ENCODE peak calls at places on chromosomes 6 and 20, in nine cellular contexts. O is neural progenitor cell; M is T-helper 17 cell; E is tibial nerve; B is Panc1; T is mucosa of descending colon; L is AG04450; P is naive thymus-derived CD4-positive, alpha-beta T cell; G is heart left ventricle. D is an unnamed sample.

GRCh38 chr6:96836579-96837137 is 619 bp downstream of the GPR63 start:
- DNase-seq in O (peak; percentile 50), M (no peak), E (no peak), B (no peak), T (peak; percentile 22), L (no peak), P (no peak), G (peak; percentile 32), D (no peak)

GRCh38 chr6:20540683-20541082 is 6.4 kb downstream of the CDKAL1 start:
- DNase-seq in O (no peak), M (no peak), E (no peak), B (no peak), T (no peak), L (no peak), P (no peak), G (no peak), D (no peak)

GRCh38 chr20:32807706-32808105 is 12.0 kb upstream of the MAPRE1 start:
- DNase-seq in O (peak; percentile 90), M (no peak), E (no peak), B (no peak), T (no peak), L (no peak), P (no peak), G (no peak), D (no peak)

GRCh38 chr6:1911476-1911875 is 301.8 kb downstream of the FOXC1 start:
- DNase-seq in O (no peak), M (no peak), E (no peak), B (no peak), T (no peak), L (no peak), P (no peak), G (no peak), D (peak; percentile 2)

GRCh38 chr6:69366831-69367230 is 430.0 kb downstream of the LMBRD1 start:
- DNase-seq in O (no peak), M (no peak), E (no peak), B (no peak), T (no peak), L (no peak), P (no peak), G (no peak), D (no peak)

GRCh38 chr6:125974214-125974866 is 12.0 kb upstream of the TRMT11 start:
- DNase-seq in O (peak; percentile 34), M (no peak), E (no peak), B (no peak), T (no peak), L (no peak), P (peak; percentile 42), G (no peak), D (no peak)

GRCh38 chr6:26363882-26364825 is 844 bp upstream of the BTN3A2 start:
- DNase-seq in O (no peak), M (no peak), E (peak; percentile 41), B (no peak), T (peak; percentile 27), L (no peak), P (peak; percentile 51), G (no peak), D (no peak)

GRCh38 chr20:37915800-37916570 is 13.1 kb downstream of the VSTM2L start:
- DNase-seq in O (peak; percentile 56), M (no peak), E (no peak), B (no peak), T (no peak), L (no peak), P (no peak), G (no peak), D (no peak)

GRCh38 chr6:34412643-34413214 is 13.1 kb downstream of the RPS10 start:
- DNase-seq in O (no peak), M (no peak), E (no peak), B (no peak), T (no peak), L (no peak), P (no peak), G (no peak), D (no peak)

GRCh38 chr6:5053864-5054426 is 31.2 kb upstream of the PPP1R3G start:
- DNase-seq in O (no peak), M (no peak), E (no peak), B (no peak), T (no peak), L (no peak), P (no peak), G (no peak), D (no peak)
- H3K9me3 ChIP-seq in O (no peaks in the 10 kb centered on the region), M (peaks cover 9% of the 10 kb centered on the region), E (peaks cover 24% of the 10 kb centered on the region), B (peaks cover 13% of the 10 kb centered on the region), T (peaks cover 13% of the 10 kb centered on the region), L (peaks cover 6% of the 10 kb centered on the region), P (peaks cover 13% of the 10 kb centered on the region), G (peaks cover 17% of the 10 kb centered on the region), D (peaks cover 6% of the 10 kb centered on the region)

DNA sequence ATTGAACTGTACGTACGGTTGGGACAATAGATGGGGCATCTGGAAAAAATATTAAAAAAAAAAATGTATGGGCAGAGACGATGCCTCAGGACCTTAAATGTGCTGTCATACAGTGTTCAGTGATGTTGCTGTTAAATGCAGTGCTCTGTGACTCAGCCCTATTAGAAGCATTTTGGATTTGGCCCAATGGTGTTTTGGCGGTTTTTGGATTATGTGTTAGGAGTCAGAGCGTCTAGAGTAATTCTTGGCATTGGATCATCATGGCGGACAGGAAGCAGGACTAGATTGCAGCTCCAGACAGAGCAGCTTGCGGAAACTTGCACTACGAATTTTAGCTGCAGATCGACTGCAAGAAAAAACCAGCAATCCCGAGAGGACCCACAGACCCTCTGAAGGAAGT is 280.0 kb downstream of the SOX4 start:
- DNase-seq in O (no peak), M (no peak), E (peak; percentile 44), B (no peak), T (peak; percentile 43), L (peak; percentile 72), P (no peak), G (no peak), D (no peak)
- H3K9me3 ChIP-seq in O (no peaks in the 10 kb centered on the region), M (no peaks in the 10 kb centered on the region), E (no peaks in the 10 kb centered on the region), B (no peaks in the 10 kb centered on the region), T (no peaks in the 10 kb centered on the region), L (peaks cover 3% of the 10 kb centered on the region), P (no peaks in the 10 kb centered on the region), G (no peaks in the 10 kb centered on the region), D (no peaks in the 10 kb centered on the region)

GRCh38 chr6:14674458-14674857 is 556.9 kb downstream of the CD83 start:
- DNase-seq in O (no peak), M (no peak), E (no peak), B (no peak), T (no peak), L (no peak), P (no peak), G (no peak), D (no peak)

GRCh38 chr6:14671261-14671681 is 553.7 kb downstream of the CD83 start:
- DNase-seq in O (no peak), M (no peak), E (no peak), B (no peak), T (no peak), L (peak; percentile 63), P (no peak), G (no peak), D (no peak)

GRCh38 chr6:14670806-14671205 is 553.2 kb downstream of the CD83 start:
- DNase-seq in O (no peak), M (no peak), E (no peak), B (no peak), T (no peak), L (no peak), P (no peak), G (no peak), D (no peak)

GRCh38 chr6:14673201-14673600 is 555.6 kb downstream of the CD83 start:
- DNase-seq in O (no peak), M (no peak), E (no peak), B (no peak), T (no peak), L (no peak), P (no peak), G (no peak), D (no peak)

DNA sequence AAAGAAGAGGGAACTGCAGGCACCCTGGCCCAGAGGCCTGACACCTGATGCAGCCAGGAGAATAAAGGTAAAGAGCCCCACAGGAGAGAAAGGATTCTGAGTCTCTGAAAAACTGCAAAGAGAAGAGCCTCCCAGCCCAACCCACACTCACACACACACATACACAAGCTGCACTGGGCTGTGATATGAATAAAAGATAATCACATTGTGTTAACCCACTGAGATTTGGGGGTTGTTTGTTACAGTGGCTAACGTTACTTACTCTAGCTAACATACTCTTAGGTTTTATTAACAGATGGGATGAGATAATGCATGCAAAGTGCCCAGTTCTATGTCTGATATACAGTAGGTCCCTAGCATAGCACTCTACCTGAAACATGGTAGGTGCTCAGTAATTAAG is 554.4 kb downstream of the CD83 start:
- DNase-seq in O (no peak), M (no peak), E (no peak), B (no peak), T (no peak), L (no peak), P (no peak), G (no peak), D (no peak)
- H3K9me3 ChIP-seq in O (no peaks in the 10 kb centered on the region), M (no peaks in the 10 kb centered on the region), E (no peaks in the 10 kb centered on the region), B (no peaks in the 10 kb centered on the region), T (no peaks in the 10 kb centered on the region), L (no peaks in the 10 kb centered on the region), P (no peaks in the 10 kb centered on the region), G (no peaks in the 10 kb centered on the region), D (no peaks in the 10 kb centered on the region)

GRCh38 chr6:32666420-32667300 is at the start of gene HLA-DQB1:
- DNase-seq in O (peak; percentile 79), M (no peak), E (peak; percentile 21), B (no peak), T (peak; percentile 54), L (no peak), P (no peak), G (no peak), D (no peak)
- H3K9me3 ChIP-seq in O (no peaks in the 10 kb centered on the region), M (no peaks in the 10 kb centered on the region), E (no peaks in the 10 kb centered on the region), B (no peaks in the 10 kb centered on the region), T (peaks cover 4% of the 10 kb centered on the region), L (no peaks in the 10 kb centered on the region), P (no peaks in the 10 kb centered on the region), G (no peaks in the 10 kb centered on the region), D (peaks cover 5% of the 10 kb centered on the region)

DNA sequence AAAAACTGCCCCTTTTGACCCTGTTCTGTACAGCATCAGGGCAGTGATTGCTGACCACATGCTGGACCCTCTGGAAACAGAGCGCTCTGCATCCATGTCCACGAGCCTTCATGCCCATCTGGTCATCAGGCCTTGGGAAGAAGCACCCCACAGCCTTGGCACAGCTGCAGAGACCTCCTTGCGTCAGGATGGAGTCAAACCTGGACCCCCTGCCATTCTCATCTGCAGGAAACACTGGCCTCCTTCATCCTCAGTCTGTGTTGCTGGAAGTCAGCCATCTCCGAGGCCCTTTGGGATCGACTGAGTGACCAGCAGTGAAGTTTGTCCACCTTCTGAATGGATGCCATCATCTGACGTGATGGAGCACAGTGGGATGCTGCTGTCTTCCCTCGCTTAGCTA is 2138.3 kb upstream of the DEFB115 start:
- DNase-seq in O (no peak), M (no peak), E (no peak), B (no peak), T (no peak), L (no peak), P (no peak), G (no peak), D (no peak)
- H3K9me3 ChIP-seq in O (peaks cover 39% of the 10 kb centered on the region), M (no peaks in the 10 kb centered on the region), E (peaks cover 4% of the 10 kb centered on the region), B (no peaks in the 10 kb centered on the region), T (peaks cover 78% of the 10 kb centered on the region), L (peaks cover 29% of the 10 kb centered on the region), P (peaks cover 4% of the 10 kb centered on the region), G (peaks cover 2% of the 10 kb centered on the region), D (no peaks in the 10 kb centered on the region)

DNA sequence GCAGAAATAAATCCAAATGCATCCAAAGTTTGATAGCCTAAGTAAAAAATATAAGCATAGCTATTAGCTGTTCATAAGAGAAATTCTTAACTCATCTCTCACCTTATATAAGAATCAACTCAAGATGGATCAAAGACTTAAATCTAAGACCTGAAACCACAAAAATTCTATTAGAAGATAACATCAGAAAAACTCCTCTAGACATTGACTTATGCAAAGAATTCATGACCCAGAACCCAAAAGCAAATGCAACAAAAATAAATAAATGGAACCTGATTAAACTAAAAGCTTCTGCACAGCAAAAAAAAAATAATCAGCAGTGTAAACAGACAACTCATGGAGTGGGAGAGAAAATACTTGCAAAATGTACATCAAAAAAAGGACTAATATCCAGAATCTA is 184.3 kb downstream of the TFAP2A start:
- DNase-seq in O (no peak), M (no peak), E (no peak), B (no peak), T (no peak), L (no peak), P (no peak), G (no peak), D (no peak)
- H3K9me3 ChIP-seq in O (no peaks in the 10 kb centered on the region), M (peaks cover 2% of the 10 kb centered on the region), E (peaks cover 12% of the 10 kb centered on the region), B (no peaks in the 10 kb centered on the region), T (no peaks in the 10 kb centered on the region), L (peaks cover under 1% of the 10 kb centered on the region), P (no peaks in the 10 kb centered on the region), G (no peaks in the 10 kb centered on the region), D (peaks cover 8% of the 10 kb centered on the region)